ENCODE peak calls at places on chromosomes 11 and 22, in six cellular contexts. T is kidney, K is cardiac fibroblast, F is GM12865, V is natural killer cell, P is astrocyte of the spinal cord. Z is an unnamed sample.

GRCh38 chr11:72631806-72632731 is 42.2 kb downstream of the PDE2A start:
- DNase-seq in T (peak), K (peak), F (no peak), V (no peak), P (peak), Z (no peak)

GRCh38 chr11:119790476-119790875 is 61.5 kb upstream of the NECTIN1 start:
- DNase-seq in T (peak), K (no peak), F (no peak), V (no peak), P (no peak), Z (no peak)

GRCh38 chr11:125621995-125622394 is 3.0 kb upstream of the CHEK1 start:
- DNase-seq in T (no peak), K (peak), F (no peak), V (no peak), P (peak), Z (no peak)

GRCh38 chr11:34274712-34275398 is 83.0 kb downstream of the ABTB2 start:
- DNase-seq in T (peak), K (peak), F (no peak), V (no peak), P (peak), Z (no peak)

GRCh38 chr11:26127336-26127735 is 204.6 kb upstream of the ANO3 start:
- DNase-seq in T (no peak), K (no peak), F (no peak), V (no peak), P (no peak), Z (no peak)

GRCh38 chr11:111574373-111575230 is 27.6 kb upstream of the SIK2 start:
- DNase-seq in T (no peak), K (no peak), F (no peak), V (no peak), P (no peak), Z (no peak)

GRCh38 chr22:49967333-49968241 is 7.0 kb downstream of the PIM3 start:
- DNase-seq in T (peak), K (no peak), F (no peak), V (peak), P (no peak), Z (peak)

GRCh38 chr11:109112748-109113378 is 309.1 kb upstream of the C11orf87 start:
- DNase-seq in T (no peak), K (no peak), F (no peak), V (no peak), P (no peak), Z (no peak)

GRCh38 chr22:17807571-17808410 is 33.5 kb upstream of the BID start:
- DNase-seq in T (peak), K (no peak), F (no peak), V (no peak), P (peak), Z (no peak)

DNA sequence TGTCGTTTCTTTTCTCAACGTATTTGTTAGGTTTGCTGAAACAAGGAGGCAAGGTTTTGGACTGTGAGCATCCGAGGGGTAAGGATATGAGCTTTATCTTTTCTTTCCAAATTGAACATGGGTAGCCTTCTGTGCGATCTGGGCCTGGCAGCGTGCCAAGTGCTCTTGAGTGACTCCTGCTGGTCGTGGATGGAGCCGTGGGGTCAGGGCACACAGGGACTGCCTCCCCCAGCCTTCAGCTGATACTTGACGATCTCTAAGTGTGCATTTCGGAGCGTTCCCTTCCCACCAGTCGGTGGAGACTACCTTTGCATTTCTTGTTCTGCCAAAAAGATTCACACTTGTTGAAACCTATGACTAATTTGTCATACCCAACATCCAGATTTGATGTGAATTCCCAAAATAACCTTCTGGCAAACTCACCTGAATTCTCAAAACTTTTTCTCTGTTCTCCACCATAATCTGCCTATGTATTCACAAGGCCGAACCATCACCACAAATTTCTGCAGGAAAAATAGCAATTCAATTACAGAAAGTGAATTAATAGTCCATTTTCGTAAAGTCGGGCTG is 40.2 kb upstream of the CLMP start:
- DNase-seq in T (peak), K (peak), F (peak), V (peak), P (no peak), Z (no peak)
- TF ChIP-seq CTCF in T (peak), K (peak), F (peak), V (peak), P (peak), Z (no peak)

GRCh38 chr11:46808804-46809431 is 37.2 kb downstream of the CKAP5 start:
- DNase-seq in T (no peak), K (peak), F (peak), V (no peak), P (peak), Z (no peak)
- TF ChIP-seq CTCF in T (no peak), K (peak), F (peak), V (no peak), P (peak), Z (no peak)

DNA sequence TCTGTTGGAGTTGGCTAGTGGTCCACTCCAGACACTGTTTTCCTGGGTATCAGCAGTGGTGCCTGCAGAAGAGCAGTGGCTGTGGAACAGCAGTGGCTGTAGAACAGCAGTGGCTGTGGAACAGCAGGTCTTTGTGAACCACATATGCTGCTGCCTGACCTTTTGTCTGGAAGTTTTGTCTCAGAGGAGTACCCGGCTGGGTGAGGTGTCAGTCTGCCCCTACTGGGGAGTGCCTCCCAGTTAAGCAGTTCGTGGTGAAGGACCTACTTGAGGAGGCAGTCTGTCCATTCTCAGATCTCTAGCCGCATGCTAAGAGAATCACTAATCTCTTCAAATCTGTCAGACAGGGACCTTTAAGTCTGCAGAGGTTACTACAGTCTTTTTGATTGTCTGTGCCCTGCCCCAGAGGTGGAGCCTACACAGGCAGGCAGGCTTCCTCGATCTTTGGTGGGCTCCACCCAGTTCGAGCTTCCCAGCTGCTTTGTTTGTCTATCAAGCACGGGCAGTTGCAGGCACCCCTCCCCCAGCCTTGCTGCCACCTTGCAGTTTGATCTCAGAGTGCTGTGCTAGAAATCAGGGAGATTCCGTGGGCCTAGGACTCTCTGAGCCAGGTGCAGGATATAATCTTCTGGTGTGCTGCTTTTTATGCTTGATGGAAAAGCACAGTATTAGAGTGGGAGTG is 89.1 kb upstream of the TRIM48 start:
- DNase-seq in T (peak), K (no peak), F (no peak), V (no peak), P (no peak), Z (no peak)
- TF ChIP-seq CTCF in T (no peak), K (no peak), F (no peak), V (no peak), P (no peak), Z (no peak)

GRCh38 chr11:113465786-113466185 is 9.4 kb downstream of the DRD2 start:
- DNase-seq in T (no peak), K (no peak), F (no peak), V (no peak), P (no peak), Z (no peak)
- TF ChIP-seq CTCF in T (no peak), K (no peak), F (no peak), V (no peak), P (no peak), Z (no peak)

GRCh38 chr11:842370-843002 is at the start of the genes POLR2L and TSPAN4:
- DNase-seq in T (peak), K (peak), F (peak), V (peak), P (peak), Z (peak)

GRCh38 chr11:843818-844692 is 1.4 kb downstream of the TSPAN4 start:
- DNase-seq in T (peak), K (peak), F (no peak), V (no peak), P (peak), Z (no peak)

GRCh38 chr11:841981-842369 is 354 bp downstream of the POLR2L start:
- DNase-seq in T (no peak), K (no peak), F (no peak), V (no peak), P (no peak), Z (no peak)

GRCh38 chr11:844693-845644 is 2.3 kb downstream of the TSPAN4 start:
- DNase-seq in T (peak), K (peak), F (no peak), V (no peak), P (peak), Z (no peak)

GRCh38 chr11:843086-843704 is 543 bp downstream of the TSPAN4 start:
- DNase-seq in T (no peak), K (no peak), F (no peak), V (no peak), P (no peak), Z (no peak)
- TF ChIP-seq CTCF in T (peak), K (no peak), F (no peak), V (no peak), P (no peak), Z (no peak)